ENCODE peak calls at places on chromosomes 5 and 9, in seven cellular contexts. R is nephron progenitor cell, Y is tibial nerve, J is adrenal gland, Z is AG10803, V is AG09309, C is omental fat pad. F is an unnamed sample.

GRCh38 chr9:134883040-134883782 is 2.6 kb downstream of the FCN2 start:
- DNase-seq in R (no peak), Y (no peak), J (peak; percentile 8), Z (no peak), V (no peak), C (no peak), F (no peak)

GRCh38 chr9:14245901-14246525 is 67.9 kb downstream of the NFIB start:
- DNase-seq in R (no peak), Y (no peak), J (no peak), Z (peak; percentile 68), V (no peak), C (no peak), F (no peak)

GRCh38 chr5:101679816-101680215 is 616.3 kb downstream of the SLCO4C1 start:
- DNase-seq in R (no peak), Y (no peak), J (no peak), Z (peak; percentile 11), V (no peak), C (no peak), F (no peak)

GRCh38 chr5:120405291-120405864 is 58.7 kb upstream of the PRR16 start:
- DNase-seq in R (no peak), Y (no peak), J (no peak), Z (peak; percentile 78), V (peak; percentile 57), C (no peak), F (peak; percentile 59)

GRCh38 chr5:163505049-163505474 is 357 bp upstream of the MAT2B start:
- DNase-seq in R (no peak), Y (no peak), J (no peak), Z (no peak), V (no peak), C (no peak), F (no peak)

GRCh38 chr5:5105531-5105930 is 34.6 kb upstream of the ADAMTS16 start:
- DNase-seq in R (no peak), Y (no peak), J (no peak), Z (no peak), V (no peak), C (no peak), F (no peak)

GRCh38 chr9:87714819-87715218 is 11.1 kb upstream of the CTSL start:
- DNase-seq in R (no peak), Y (peak; percentile 78), J (peak; percentile 45), Z (peak; percentile 93), V (peak; percentile 73), C (no peak), F (peak; percentile 62)

GRCh38 chr5:82119889-82120288 is 148.1 kb downstream of the ATG10 start:
- DNase-seq in R (no peak), Y (no peak), J (no peak), Z (no peak), V (no peak), C (no peak), F (no peak)

GRCh38 chr9:89463986-89464901 is 33.7 kb downstream of the SEMA4D start:
- DNase-seq in R (no peak), Y (no peak), J (peak; percentile 34), Z (no peak), V (no peak), C (no peak), F (no peak)

GRCh38 chr5:147809830-147810666 is 21.4 kb downstream of the SPINK1 start:
- DNase-seq in R (no peak), Y (no peak), J (no peak), Z (no peak), V (no peak), C (no peak), F (no peak)

GRCh38 chr5:160312139-160312959 is at the start of gene CCNJL:
- DNase-seq in R (peak; percentile 89), Y (no peak), J (peak; percentile 63), Z (no peak), V (no peak), C (no peak), F (no peak)

GRCh38 chr5:133847301-133847700 is 121.1 kb downstream of the C5orf15 start:
- DNase-seq in R (no peak), Y (no peak), J (no peak), Z (no peak), V (no peak), C (no peak), F (no peak)

GRCh38 chr5:10652151-10652550 is 88.3 kb downstream of the ANKRD33B start:
- DNase-seq in R (no peak), Y (no peak), J (no peak), Z (peak; percentile 11), V (no peak), C (no peak), F (no peak)

DNA sequence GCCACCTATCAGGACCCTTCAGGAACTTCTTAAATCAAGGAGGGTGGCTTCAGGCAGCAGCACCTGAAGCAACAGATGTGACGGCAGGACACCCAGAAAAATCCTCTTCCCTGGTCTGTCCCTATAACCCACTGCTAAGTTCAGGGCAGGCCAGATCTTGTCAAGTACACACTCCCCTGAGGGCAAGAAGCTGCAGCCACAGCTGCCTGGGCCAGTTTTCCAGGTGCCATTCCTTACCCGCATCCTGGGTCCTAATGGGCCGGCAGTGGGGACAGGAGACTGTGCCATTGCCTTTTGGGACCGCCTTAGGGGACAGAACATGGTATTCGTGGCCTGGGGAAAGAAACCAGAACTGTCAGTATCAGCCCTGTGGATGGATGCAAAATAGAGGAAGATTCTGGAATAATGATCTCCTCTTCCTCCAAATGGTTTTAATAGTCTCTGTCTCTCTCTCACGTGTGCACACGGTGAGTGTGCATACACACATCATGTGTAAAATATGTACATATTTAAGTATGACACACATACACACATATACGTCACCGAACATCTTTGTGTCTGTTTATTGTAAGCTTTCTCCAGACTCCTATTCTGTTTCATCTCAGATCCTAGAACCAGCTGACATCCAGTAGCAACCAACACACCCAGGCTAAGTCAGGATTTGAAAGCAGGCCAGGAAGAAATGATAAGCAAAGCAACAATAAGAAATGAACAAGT is 14.0 kb downstream of the ORM2 start:
- DNase-seq in R (no peak), Y (no peak), J (no peak), Z (no peak), V (no peak), C (no peak), F (no peak)
- TF ChIP-seq CTCF in R (no peak), Y (no peak), J (no peak), Z (no peak), V (no peak), C (no peak), F (no peak)

DNA sequence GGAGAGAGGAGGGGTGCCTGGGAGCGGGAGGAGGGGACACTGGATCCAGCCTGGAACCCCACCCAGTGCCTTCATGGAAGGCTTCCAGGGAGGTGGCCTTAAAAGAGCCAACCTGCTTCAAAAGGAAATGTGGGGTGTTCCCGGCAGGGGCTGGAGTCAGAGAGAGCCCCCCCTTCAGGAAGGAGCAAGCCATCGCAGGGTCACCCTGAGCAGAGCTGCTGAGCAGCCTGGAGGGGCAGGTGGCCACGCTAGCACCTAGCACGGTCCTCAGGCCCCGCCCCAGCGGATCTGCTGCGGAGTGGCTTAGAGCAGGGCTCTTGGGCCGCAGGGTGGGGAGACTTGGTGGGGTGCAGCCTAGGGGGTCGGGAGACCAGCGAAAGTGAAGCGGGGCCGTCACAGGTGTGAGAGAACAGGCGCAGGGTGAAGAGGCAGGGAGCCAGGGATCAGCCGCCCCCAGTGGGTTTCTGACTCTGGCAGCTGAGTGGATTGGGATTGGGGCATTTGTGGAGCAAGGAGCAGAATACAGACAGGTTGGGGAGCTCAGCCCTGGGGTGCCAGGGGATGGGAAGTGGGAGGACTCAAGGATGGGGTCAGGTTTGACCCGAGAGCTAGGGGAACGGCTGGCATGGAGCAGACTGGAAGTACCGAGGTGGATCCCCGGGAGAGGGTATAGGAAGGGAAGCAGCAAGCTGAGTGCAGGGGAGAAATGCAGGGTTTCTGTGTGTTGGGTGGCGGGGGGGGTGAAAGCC is 1.5 kb downstream of the LCN2 start:
- DNase-seq in R (peak; percentile 28), Y (no peak), J (no peak), Z (no peak), V (no peak), C (no peak), F (no peak)
- TF ChIP-seq CTCF in R (peak; percentile 11), Y (no peak), J (no peak), Z (peak; percentile 11), V (no peak), C (no peak), F (no peak)

GRCh38 chr9:115594551-115594950 is 476.6 kb upstream of the TNC start:
- DNase-seq in R (no peak), Y (no peak), J (no peak), Z (peak; percentile 74), V (no peak), C (no peak), F (no peak)

GRCh38 chr9:115587310-115587709 is 469.4 kb upstream of the TNC start:
- DNase-seq in R (no peak), Y (no peak), J (no peak), Z (no peak), V (no peak), C (no peak), F (no peak)

GRCh38 chr9:115593587-115594091 is 475.7 kb upstream of the TNC start:
- DNase-seq in R (peak; percentile 25), Y (peak; percentile 49), J (no peak), Z (peak; percentile 68), V (no peak), C (no peak), F (no peak)

GRCh38 chr9:115590016-115590415 is 472.1 kb upstream of the TNC start:
- DNase-seq in R (no peak), Y (peak; percentile 79), J (peak; percentile 41), Z (peak; percentile 98), V (peak; percentile 90), C (no peak), F (peak; percentile 83)

GRCh38 chr9:115591584-115591984 is 473.6 kb upstream of the TNC start:
- DNase-seq in R (peak; percentile 58), Y (peak; percentile 72), J (peak; percentile 71), Z (peak; percentile 100), V (peak; percentile 100), C (no peak), F (peak; percentile 99)
- TF ChIP-seq CTCF in R (peak; percentile 85), Y (peak; percentile 82), J (peak; percentile 55), Z (peak; percentile 97), V (peak; percentile 81), C (no peak), F (peak; percentile 74)

DNA sequence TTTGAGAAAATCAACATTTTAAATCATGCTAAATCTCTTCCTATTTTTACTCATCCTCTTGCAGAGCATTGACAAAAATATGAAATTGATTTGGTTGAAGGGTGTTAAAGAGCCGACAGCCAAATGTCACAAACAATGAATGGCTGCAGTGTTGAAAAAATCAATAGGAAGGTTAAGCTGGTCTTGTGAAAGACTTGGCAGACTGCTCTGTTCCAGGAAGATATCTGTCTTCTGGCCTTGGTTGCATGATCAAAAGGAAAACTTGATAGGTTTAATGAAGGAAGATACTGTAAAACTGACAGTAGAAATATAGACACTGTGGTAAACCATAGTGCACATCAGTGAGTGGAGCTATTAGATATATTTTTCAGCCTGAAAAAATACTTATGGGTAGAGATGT is 103.6 kb downstream of the PBX3 start:
- DNase-seq in R (no peak), Y (no peak), J (no peak), Z (peak; percentile 25), V (no peak), C (no peak), F (no peak)
- TF ChIP-seq CTCF in R (no peak), Y (no peak), J (no peak), Z (no peak), V (no peak), C (no peak), F (no peak)

GRCh38 chr9:121744002-121744686 is 92.7 kb downstream of the DAB2IP start:
- DNase-seq in R (peak; percentile 51), Y (peak; percentile 60), J (peak; percentile 88), Z (peak; percentile 75), V (peak; percentile 8), C (no peak), F (no peak)
- TF ChIP-seq CTCF in R (peak; percentile 21), Y (peak; percentile 27), J (peak; percentile 60), Z (peak; percentile 53), V (peak; percentile 39), C (no peak), F (peak; percentile 46)

GRCh38 chr9:92438900-92439526 is 14.7 kb upstream of the OMD start:
- DNase-seq in R (no peak), Y (no peak), J (no peak), Z (peak; percentile 45), V (no peak), C (no peak), F (no peak)
- TF ChIP-seq CTCF in R (no peak), Y (peak; percentile 8), J (peak; percentile 56), Z (peak; percentile 52), V (no peak), C (no peak), F (no peak)